ENCODE peak calls at places on chromosomes 6 and 20, in eight cellular contexts. One of them, this sample, is unnamed.

GRCh38 chr6:15577550-15578171 is 85.2 kb downstream of the DTNBP1 start:
- ATAC-seq in HepG2: no peak
- ATAC-seq in GM12878: no peak
- ATAC-seq in HCT116: no peak
- ATAC-seq in Panc1: no peak
- ATAC-seq in K562: no peak
- ATAC-seq in upper lobe of left lung: no peak
- ATAC-seq in GM23338: peak; percentile 39
- ATAC-seq in this sample: no peak

GRCh38 chr6:11423667-11424066 is 113.9 kb upstream of the TMEM170B start:
- ATAC-seq in HepG2: no peak
- ATAC-seq in GM12878: no peak
- ATAC-seq in HCT116: no peak
- ATAC-seq in Panc1: no peak
- ATAC-seq in K562: no peak
- ATAC-seq in upper lobe of left lung: no peak
- ATAC-seq in GM23338: no peak
- ATAC-seq in this sample: peak; percentile 54

GRCh38 chr20:50543326-50543725 is 33.1 kb downstream of the PTPN1 start:
- ATAC-seq in HepG2: no peak
- ATAC-seq in GM12878: peak; percentile 2
- ATAC-seq in HCT116: no peak
- ATAC-seq in Panc1: no peak
- ATAC-seq in K562: no peak
- ATAC-seq in upper lobe of left lung: no peak
- ATAC-seq in GM23338: no peak
- ATAC-seq in this sample: no peak

GRCh38 chr6:148720371-148720770 is 26.5 kb upstream of the UST start:
- ATAC-seq in HepG2: no peak
- ATAC-seq in GM12878: no peak
- ATAC-seq in HCT116: no peak
- ATAC-seq in Panc1: no peak
- ATAC-seq in K562: no peak
- ATAC-seq in upper lobe of left lung: no peak
- ATAC-seq in GM23338: no peak
- ATAC-seq in this sample: no peak

GRCh38 chr6:135291288-135292116 is 110.4 kb downstream of the MYB start:
- ATAC-seq in HepG2: no peak
- ATAC-seq in GM12878: no peak
- ATAC-seq in HCT116: peak; percentile 87
- ATAC-seq in Panc1: no peak
- ATAC-seq in K562: peak; percentile 78
- ATAC-seq in upper lobe of left lung: no peak
- ATAC-seq in GM23338: no peak
- ATAC-seq in this sample: no peak

GRCh38 chr20:1302578-1303541 is 26.1 kb downstream of the SDCBP2 start:
- ATAC-seq in HepG2: no peak
- ATAC-seq in GM12878: peak; percentile 22
- ATAC-seq in HCT116: no peak
- ATAC-seq in Panc1: peak; percentile 64
- ATAC-seq in K562: no peak
- ATAC-seq in upper lobe of left lung: peak; percentile 3
- ATAC-seq in GM23338: no peak
- ATAC-seq in this sample: no peak

GRCh38 chr20:55880361-55880760 is 125.0 kb downstream of the CBLN4 start:
- ATAC-seq in HepG2: no peak
- ATAC-seq in GM12878: no peak
- ATAC-seq in HCT116: no peak
- ATAC-seq in Panc1: no peak
- ATAC-seq in K562: no peak
- ATAC-seq in upper lobe of left lung: no peak
- ATAC-seq in GM23338: no peak
- ATAC-seq in this sample: no peak

GRCh38 chr20:63895886-63896135 is 885 bp downstream of the DNAJC5 start:
- ATAC-seq in HepG2: no peak
- ATAC-seq in GM12878: no peak
- ATAC-seq in HCT116: no peak
- ATAC-seq in Panc1: no peak
- ATAC-seq in K562: no peak
- ATAC-seq in upper lobe of left lung: no peak
- ATAC-seq in GM23338: no peak
- ATAC-seq in this sample: no peak

GRCh38 chr6:170522565-170523183 is 30.4 kb downstream of the PSMB1 start:
- ATAC-seq in HepG2: peak; percentile 97
- ATAC-seq in GM12878: peak; percentile 79
- ATAC-seq in HCT116: peak; percentile 100
- ATAC-seq in Panc1: peak; percentile 92
- ATAC-seq in K562: peak; percentile 96
- ATAC-seq in upper lobe of left lung: no peak
- ATAC-seq in GM23338: peak; percentile 100
- ATAC-seq in this sample: no peak

GRCh38 chr6:25874118-25874517 is at the start of gene SLC17A3:
- ATAC-seq in HepG2: no peak
- ATAC-seq in GM12878: no peak
- ATAC-seq in HCT116: no peak
- ATAC-seq in Panc1: no peak
- ATAC-seq in K562: no peak
- ATAC-seq in upper lobe of left lung: no peak
- ATAC-seq in GM23338: no peak
- ATAC-seq in this sample: no peak

GRCh38 chr20:52675414-52675813 is 296.7 kb upstream of the TSHZ2 start:
- ATAC-seq in HepG2: no peak
- ATAC-seq in GM12878: no peak
- ATAC-seq in HCT116: no peak
- ATAC-seq in Panc1: no peak
- ATAC-seq in K562: no peak
- ATAC-seq in upper lobe of left lung: no peak
- ATAC-seq in GM23338: no peak
- ATAC-seq in this sample: no peak

GRCh38 chr6:11969092-11969491 is 43.0 kb upstream of the HIVEP1 start:
- ATAC-seq in HepG2: no peak
- ATAC-seq in GM12878: no peak
- ATAC-seq in HCT116: no peak
- ATAC-seq in Panc1: no peak
- ATAC-seq in K562: no peak
- ATAC-seq in upper lobe of left lung: no peak
- ATAC-seq in GM23338: no peak
- ATAC-seq in this sample: no peak

GRCh38 chr20:51327251-51327841 is 215.2 kb downstream of the NFATC2 start:
- ATAC-seq in HepG2: no peak
- ATAC-seq in GM12878: no peak
- ATAC-seq in HCT116: no peak
- ATAC-seq in Panc1: peak; percentile 40
- ATAC-seq in K562: no peak
- ATAC-seq in upper lobe of left lung: no peak
- ATAC-seq in GM23338: no peak
- ATAC-seq in this sample: no peak

GRCh38 chr6:137816133-137816579 is 50.9 kb upstream of the TNFAIP3 start:
- ATAC-seq in HepG2: no peak
- ATAC-seq in GM12878: peak; percentile 65
- ATAC-seq in HCT116: no peak
- ATAC-seq in Panc1: no peak
- ATAC-seq in K562: peak; percentile 20
- ATAC-seq in upper lobe of left lung: no peak
- ATAC-seq in GM23338: no peak
- ATAC-seq in this sample: peak; percentile 19

GRCh38 chr6:116438590-116439448 is 22.4 kb upstream of the CALHM6 start:
- ATAC-seq in HepG2: no peak
- ATAC-seq in GM12878: no peak
- ATAC-seq in HCT116: no peak
- ATAC-seq in Panc1: no peak
- ATAC-seq in K562: no peak
- ATAC-seq in upper lobe of left lung: no peak
- ATAC-seq in GM23338: no peak
- ATAC-seq in this sample: no peak

GRCh38 chr6:23350752-23351453 is 775.1 kb upstream of the NRSN1 start:
- ATAC-seq in HepG2: no peak
- ATAC-seq in GM12878: no peak
- ATAC-seq in HCT116: no peak
- ATAC-seq in Panc1: no peak
- ATAC-seq in K562: no peak
- ATAC-seq in upper lobe of left lung: no peak
- ATAC-seq in GM23338: no peak
- ATAC-seq in this sample: no peak

DNA sequence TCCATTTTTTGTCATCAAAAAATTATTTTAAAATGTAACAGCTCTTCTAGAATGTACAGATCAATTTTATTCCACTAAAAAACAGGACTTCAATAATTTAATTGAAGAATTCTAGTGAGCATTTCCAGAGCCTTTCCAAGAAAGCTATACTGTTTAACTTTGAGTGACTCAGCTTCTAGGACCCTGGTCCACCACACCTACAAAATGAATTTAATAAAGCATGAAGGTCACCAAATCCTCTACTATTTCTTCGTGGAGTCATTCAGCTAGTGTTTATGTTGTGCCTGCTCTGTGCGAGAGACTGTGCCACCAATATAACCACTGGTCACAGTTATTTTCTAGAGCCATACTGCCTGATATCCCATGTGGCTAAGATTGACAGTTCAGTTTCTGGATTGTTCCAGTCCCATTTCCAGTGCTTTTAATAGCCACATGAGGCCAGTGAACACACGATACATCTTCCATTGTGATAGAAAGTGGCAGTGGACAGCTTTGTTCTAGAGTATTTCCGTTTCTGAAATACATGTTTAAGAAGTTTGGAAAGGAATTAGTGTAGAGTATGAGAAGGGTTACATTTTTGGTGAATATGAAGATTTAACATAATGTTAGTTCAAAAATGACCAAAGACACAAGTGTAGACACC is 160.6 kb downstream of the MTHFD1L start:
- ATAC-seq in HepG2: no peak
- ATAC-seq in GM12878: no peak
- ATAC-seq in HCT116: no peak
- ATAC-seq in Panc1: no peak
- ATAC-seq in K562: no peak
- ATAC-seq in upper lobe of left lung: no peak
- ATAC-seq in GM23338: no peak
- ATAC-seq in this sample: no peak
- H3K27ac ChIP-seq in HepG2: no peak overlapping the region
- H3K27ac ChIP-seq in GM12878: no peak overlapping the region
- H3K27ac ChIP-seq in HCT116: peak overlapping the region; percentile 30
- H3K27ac ChIP-seq in Panc1: peak overlapping the region; percentile 42
- H3K27ac ChIP-seq in K562: no peak overlapping the region
- H3K27ac ChIP-seq in upper lobe of left lung: peak overlapping the region; percentile 73
- H3K27ac ChIP-seq in GM23338: no peak overlapping the region
- H3K27ac ChIP-seq in this sample: no peak overlapping the region

DNA sequence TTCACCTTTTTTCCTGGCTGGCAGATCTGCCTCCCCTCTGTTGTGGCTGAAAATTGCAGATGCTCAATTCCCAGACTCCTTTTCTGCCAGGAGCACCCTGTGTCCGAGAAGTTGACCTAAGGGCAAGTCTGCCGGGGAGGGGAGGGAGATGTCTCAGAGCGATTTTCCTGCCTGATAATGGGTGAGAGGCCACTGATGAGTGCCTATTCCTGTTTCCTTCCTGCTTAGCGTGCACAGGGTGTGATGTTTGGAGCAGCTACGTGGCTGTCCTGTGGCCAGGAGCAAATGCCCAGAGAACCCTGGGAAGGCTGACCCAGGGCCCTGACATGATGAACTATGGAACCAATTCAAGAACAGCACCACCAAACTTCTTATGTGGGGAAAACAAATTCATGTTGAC is 22.5 kb downstream of the SOX4 start:
- ATAC-seq in HepG2: no peak
- ATAC-seq in GM12878: no peak
- ATAC-seq in HCT116: no peak
- ATAC-seq in Panc1: no peak
- ATAC-seq in K562: no peak
- ATAC-seq in upper lobe of left lung: no peak
- ATAC-seq in GM23338: no peak
- ATAC-seq in this sample: no peak
- TF ChIP-seq POLR2AphosphoS5 in HepG2: no peak
- TF ChIP-seq POLR2AphosphoS5 in GM12878: no peak
- TF ChIP-seq POLR2AphosphoS5 in HCT116: no peak
- TF ChIP-seq POLR2AphosphoS5 in Panc1: no peak
- TF ChIP-seq POLR2AphosphoS5 in K562: no peak
- TF ChIP-seq POLR2AphosphoS5 in upper lobe of left lung: no peak
- TF ChIP-seq POLR2AphosphoS5 in GM23338: no peak
- TF ChIP-seq POLR2AphosphoS5 in this sample: no peak

DNA sequence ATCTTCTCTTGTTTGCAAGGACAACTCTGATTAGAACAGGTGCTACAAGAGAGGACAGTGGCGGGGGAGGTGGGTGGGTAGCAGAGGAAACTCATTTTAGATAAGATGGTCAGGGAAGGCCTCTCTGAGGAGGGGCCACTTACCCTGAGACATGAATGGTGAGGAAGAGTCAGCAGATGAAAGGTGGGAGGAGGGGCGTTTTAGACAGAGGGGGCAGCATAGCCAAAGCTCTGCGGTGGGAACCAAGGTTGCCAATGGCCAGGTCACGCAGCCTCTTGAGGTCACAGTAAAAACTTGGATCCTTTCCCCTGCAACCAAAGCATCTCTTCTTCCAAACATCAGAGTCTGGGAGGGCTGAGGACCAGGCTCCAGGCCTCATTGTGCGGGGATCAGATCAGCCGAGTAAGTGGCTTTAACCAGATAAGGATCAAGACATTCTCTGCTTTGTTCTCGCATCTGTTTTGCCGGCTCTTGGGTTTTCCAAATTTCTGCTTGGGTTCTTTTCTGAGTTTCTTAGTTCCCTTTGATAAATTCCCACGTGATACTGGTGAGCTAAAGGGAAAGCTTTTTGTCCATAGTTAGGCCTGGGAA is 5.6 kb upstream of the CD40 start:
- ATAC-seq in HepG2: no peak
- ATAC-seq in GM12878: no peak
- ATAC-seq in HCT116: no peak
- ATAC-seq in Panc1: no peak
- ATAC-seq in K562: no peak
- ATAC-seq in upper lobe of left lung: no peak
- ATAC-seq in GM23338: no peak
- ATAC-seq in this sample: no peak
- H3K27ac ChIP-seq in HepG2: no peak overlapping the region
- H3K27ac ChIP-seq in GM12878: no peak overlapping the region
- H3K27ac ChIP-seq in HCT116: no peak overlapping the region
- H3K27ac ChIP-seq in Panc1: no peak overlapping the region
- H3K27ac ChIP-seq in K562: no peak overlapping the region
- H3K27ac ChIP-seq in upper lobe of left lung: no peak overlapping the region
- H3K27ac ChIP-seq in GM23338: no peak overlapping the region
- H3K27ac ChIP-seq in this sample: no peak overlapping the region

DNA sequence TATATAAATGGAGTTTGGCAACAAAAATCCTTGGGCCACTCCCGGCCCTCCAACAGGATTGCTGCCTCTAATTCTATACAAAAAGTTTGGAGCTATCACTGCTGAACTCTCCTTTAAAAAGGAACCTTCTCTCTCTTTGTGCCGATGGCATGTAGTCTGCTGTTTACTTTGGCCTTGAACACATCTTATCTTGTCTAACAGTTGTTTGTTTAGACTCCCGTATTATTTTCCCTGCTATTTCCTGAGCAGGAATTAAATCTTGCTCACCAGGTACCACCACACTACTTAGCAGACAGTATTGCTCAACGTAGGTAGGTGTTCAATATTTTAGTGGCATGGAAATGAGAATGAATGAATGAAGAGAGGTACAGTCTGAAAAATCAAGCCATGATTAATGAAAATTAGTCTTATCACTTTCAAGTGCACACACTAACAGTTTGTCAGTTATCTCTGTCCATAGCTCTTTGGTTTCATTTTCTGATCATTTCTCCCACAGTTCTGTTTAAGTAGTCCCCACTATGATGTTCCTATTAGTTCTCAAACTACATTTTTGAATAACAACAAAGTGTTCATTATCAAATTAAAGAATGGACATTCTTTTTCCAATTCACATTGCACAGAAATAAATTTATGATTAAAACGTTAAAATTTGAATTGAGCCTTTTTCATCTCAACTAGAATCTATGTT is 6.9 kb upstream of the HEY2 start:
- ATAC-seq in HepG2: no peak
- ATAC-seq in GM12878: no peak
- ATAC-seq in HCT116: no peak
- ATAC-seq in Panc1: no peak
- ATAC-seq in K562: no peak
- ATAC-seq in upper lobe of left lung: no peak
- ATAC-seq in GM23338: no peak
- ATAC-seq in this sample: no peak
- TF ChIP-seq POLR2AphosphoS5 in HepG2: no peak
- TF ChIP-seq POLR2AphosphoS5 in GM12878: no peak
- TF ChIP-seq POLR2AphosphoS5 in HCT116: no peak
- TF ChIP-seq POLR2AphosphoS5 in Panc1: no peak
- TF ChIP-seq POLR2AphosphoS5 in K562: no peak
- TF ChIP-seq POLR2AphosphoS5 in upper lobe of left lung: no peak
- TF ChIP-seq POLR2AphosphoS5 in GM23338: no peak
- TF ChIP-seq POLR2AphosphoS5 in this sample: no peak